ENCODE peak calls at places on chromosomes 3 and 15, in seven cellular contexts. K is AG10803, J is A549, Y is AG09309, P is psoas muscle, O is tibial artery, Q is cardiac fibroblast. E is an unnamed sample.

GRCh38 chr3:155392138-155392537 is 98.7 kb upstream of the STRIT1 start:
- DNase-seq in Q (no peak), K (no peak), Y (no peak), J (no peak), P (no peak), O (no peak), E (no peak)

GRCh38 chr3:122918576-122919290 is 108.8 kb downstream of the SEMA5B start:
- DNase-seq in Q (peak; percentile 11), P (no peak), O (no peak), J (no peak), Y (no peak), K (no peak), E (peak; percentile 6)

GRCh38 chr3:106332884-106333283 is 464.1 kb upstream of the CBLB start:
- DNase-seq in O (no peak), K (no peak), P (no peak), Q (no peak), Y (no peak), J (peak; percentile 21), E (no peak)

GRCh38 chr3:122092460-122093165 is 37.5 kb downstream of the CD86 start:
- DNase-seq in Y (no peak), K (peak; percentile 28), J (peak; percentile 12), O (peak; percentile 60), P (peak; percentile 24), Q (peak; percentile 29), E (no peak)

GRCh38 chr3:158539414-158540014 is 31.5 kb upstream of the MLF1 start:
- DNase-seq in P (no peak), Y (no peak), O (no peak), Q (peak; percentile 71), J (peak; percentile 63), K (peak; percentile 52), E (peak; percentile 26)

GRCh38 chr15:40418126-40418525 is 12.5 kb downstream of the IVD start:
- DNase-seq in J (no peak), Q (no peak), K (no peak), P (no peak), O (no peak), Y (no peak), E (no peak)

GRCh38 chr3:55481918-55482495 is 5.1 kb downstream of the WNT5A start:
- DNase-seq in O (no peak), P (peak; percentile 25), K (peak; percentile 78), J (no peak), Q (no peak), Y (no peak), E (peak; percentile 82)

GRCh38 chr3:107222927-107223326 is 154.3 kb upstream of the CCDC54 start:
- DNase-seq in Y (peak; percentile 73), Q (peak; percentile 83), P (no peak), J (no peak), O (no peak), K (peak; percentile 90), E (peak; percentile 58)

GRCh38 chr3:55013145-55013544 is 85.3 kb upstream of the LRTM1 start:
- DNase-seq in O (no peak), P (no peak), K (peak; percentile 52), J (peak; percentile 15), Y (no peak), Q (peak; percentile 53), E (no peak)

GRCh38 chr3:168090306-168091085 is 5.2 kb downstream of the GOLIM4 start:
- DNase-seq in O (no peak), Y (no peak), Q (no peak), J (no peak), K (peak; percentile 43), P (no peak), E (no peak)

GRCh38 chr15:96553006-96553405 is 222.5 kb downstream of the NR2F2 start:
- DNase-seq in K (peak; percentile 42), Q (no peak), J (no peak), Y (no peak), O (no peak), P (no peak), E (no peak)

GRCh38 chr3:123791417-123791816 is 92.7 kb downstream of the MYLK start:
- DNase-seq in P (no peak), Q (peak; percentile 88), Y (no peak), J (no peak), O (no peak), K (peak; percentile 88), E (peak; percentile 95)

GRCh38 chr3:108182339-108182738 is 39.9 kb downstream of the IFT57 start:
- DNase-seq in K (no peak), Q (no peak), P (no peak), Y (no peak), O (no peak), J (no peak), E (no peak)

GRCh38 chr3:67361770-67362169 is 292.6 kb downstream of the SUCLG2 start:
- DNase-seq in K (no peak), J (no peak), Q (no peak), Y (no peak), O (no peak), P (no peak), E (no peak)

GRCh38 chr3:13332158-13332557 is 88.0 kb downstream of the NUP210 start:
- DNase-seq in O (no peak), K (no peak), P (no peak), Y (no peak), Q (no peak), J (no peak), E (no peak)

GRCh38 chr15:95929232-95929846 is 401.2 kb upstream of the NR2F2 start:
- DNase-seq in J (no peak), O (no peak), P (no peak), Q (peak; percentile 24), K (no peak), Y (no peak), E (no peak)

GRCh38 chr3:70854108-70854507 is 541.7 kb upstream of the MDFIC2 start:
- DNase-seq in K (no peak), P (no peak), O (no peak), J (no peak), Y (no peak), Q (peak; percentile 29), E (no peak)

GRCh38 chr15:89587955-89588354 is 12.7 kb downstream of the TICRR start:
- DNase-seq in O (no peak), K (peak; percentile 62), P (no peak), Q (peak; percentile 39), Y (peak; percentile 10), J (no peak), E (peak; percentile 70)

GRCh38 chr15:39211108-39211979 is 369.5 kb upstream of the THBS1 start:
- DNase-seq in Y (no peak), K (no peak), Q (no peak), J (no peak), P (no peak), O (no peak), E (no peak)

GRCh38 chr3:53008932-53009331 is 36.9 kb downstream of the SFMBT1 start:
- DNase-seq in J (no peak), Q (no peak), O (no peak), Y (no peak), P (no peak), K (no peak), E (no peak)

GRCh38 chr15:64536244-64536836 is 76.0 kb downstream of the ZNF609 start:
- DNase-seq in J (peak; percentile 74), O (no peak), K (peak; percentile 72), Y (peak; percentile 40), Q (peak; percentile 75), P (no peak), E (peak; percentile 88)

GRCh38 chr3:41169038-41169437 is 30.3 kb upstream of the CTNNB1 start:
- DNase-seq in Q (peak; percentile 45), Y (no peak), K (peak; percentile 26), P (no peak), O (no peak), J (no peak), E (no peak)

GRCh38 chr3:172181936-172182708 is 142.7 kb downstream of the FNDC3B start:
- DNase-seq in Y (no peak), O (no peak), J (no peak), P (peak; percentile 24), K (peak; percentile 34), Q (peak; percentile 47), E (peak; percentile 76)

GRCh38 chr3:132325103-132325606 is 7.9 kb downstream of the ACP3 start:
- DNase-seq in P (no peak), J (no peak), Q (no peak), Y (no peak), O (peak; percentile 59), K (no peak), E (no peak)

GRCh38 chr15:101439920-101440319 is 49.6 kb downstream of the PCSK6 start:
- DNase-seq in K (peak; percentile 85), P (no peak), O (no peak), Y (peak; percentile 59), Q (peak; percentile 80), J (no peak), E (peak; percentile 67)

GRCh38 chr15:69855601-69856000 is 242.1 kb downstream of the TLE3 start:
- DNase-seq in J (no peak), Q (peak; percentile 48), O (no peak), P (no peak), Y (no peak), K (no peak), E (no peak)
- H3K4me3 ChIP-seq in J (no peak overlapping the region), Q (no peak overlapping the region), O (no peak overlapping the region), P (no peak overlapping the region), Y (no peak overlapping the region), K (no peak overlapping the region), E (no peak overlapping the region)

GRCh38 chr15:59814409-59814808 is 125.3 kb upstream of the BNIP2 start:
- DNase-seq in K (no peak), O (no peak), J (no peak), Q (no peak), P (no peak), Y (no peak), E (no peak)

GRCh38 chr15:59817834-59818233 is 128.7 kb upstream of the BNIP2 start:
- DNase-seq in Q (no peak), J (no peak), K (no peak), P (no peak), O (no peak), Y (no peak), E (no peak)

DNA sequence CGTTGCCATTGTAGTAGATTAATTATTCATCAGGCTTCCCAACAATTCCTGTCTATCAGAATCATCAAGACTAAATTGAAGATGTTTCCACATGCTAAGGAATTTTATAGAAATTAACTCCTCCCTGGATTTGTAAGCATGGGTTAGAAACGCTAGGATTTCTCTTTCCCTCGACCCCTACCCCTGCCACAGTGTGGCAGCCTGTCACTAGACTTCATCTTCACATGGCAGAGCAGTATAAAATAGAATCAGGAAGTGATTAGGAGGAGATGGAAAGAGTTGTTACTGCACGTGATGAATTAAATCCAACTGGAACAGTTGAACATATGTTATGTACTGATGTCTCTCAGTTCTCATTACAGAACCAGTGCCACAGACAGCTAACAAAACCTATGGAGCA is 129.9 kb upstream of the BNIP2 start:
- DNase-seq in K (no peak), O (no peak), P (no peak), Y (no peak), J (no peak), Q (no peak), E (no peak)
- TF ChIP-seq CTCF in K (no peak), O (no peak), P (no peak), Y (no peak), J (no peak), Q (no peak), E (no peak)

GRCh38 chr3:114449271-114450007 is 155.6 kb downstream of the TIGIT start:
- DNase-seq in J (no peak), O (no peak), K (peak; percentile 57), Q (no peak), Y (no peak), P (no peak), E (no peak)
- H3K4me3 ChIP-seq in J (no peak overlapping the region), O (no peak overlapping the region), K (peak overlapping the region; percentile 37), Q (no peak overlapping the region), Y (peak overlapping the region; percentile 9), P (peak overlapping the region; percentile 15), E (peak overlapping the region; percentile 8)

GRCh38 chr3:101500208-101500607 is 12.8 kb downstream of the SENP7 start:
- DNase-seq in J (no peak), P (no peak), K (no peak), O (no peak), Q (no peak), Y (no peak), E (no peak)

GRCh38 chr3:101497803-101498202 is 15.2 kb downstream of the SENP7 start:
- DNase-seq in P (no peak), Q (no peak), O (no peak), Y (no peak), K (no peak), J (no peak), E (no peak)

GRCh38 chr3:101495552-101495951 is 17.5 kb downstream of the SENP7 start:
- DNase-seq in P (no peak), J (peak; percentile 27), O (no peak), K (no peak), Q (peak; percentile 5), Y (no peak), E (no peak)
- TF ChIP-seq CTCF in P (no peak), J (peak; percentile 21), O (no peak), K (no peak), Q (peak; percentile 20), Y (peak; percentile 1), E (no peak)

E was measured in foreskin fibroblast.